ENCODE peak calls at places on chromosomes 11 and 22, in five cellular contexts. A is fibroblast of villous mesenchyme; T is BJ; K is CD4-positive, alpha-beta T cell; C is kidney. U is an unnamed sample.

GRCh38 chr22:27317961-27318360 is 483.6 kb downstream of the MN1 start:
- DNase-seq in K (no peak), T (peak), C (no peak), A (peak), U (no peak)

GRCh38 chr11:120974980-120975379 is 48.9 kb upstream of the TBCEL start:
- DNase-seq in T (no peak), A (no peak), K (no peak), C (no peak), U (no peak)

GRCh38 chr11:14417975-14418374 is 59.0 kb upstream of the RRAS2 start:
- DNase-seq in T (peak), K (no peak), C (no peak), A (no peak), U (peak)

GRCh38 chr11:37946155-37946766 is 1348.2 kb upstream of the RAG2 start:
- DNase-seq in K (no peak), C (no peak), T (no peak), A (peak), U (peak)

GRCh38 chr11:9158898-9159391 is 67.5 kb upstream of the SCUBE2 start:
- DNase-seq in A (peak), C (no peak), K (no peak), T (no peak), U (peak)

GRCh38 chr11:94958118-94958517 is 15.2 kb downstream of the CWC15 start:
- DNase-seq in C (no peak), A (peak), T (no peak), K (no peak), U (peak)

GRCh38 chr11:57235761-57236703 is 1.0 kb downstream of the APLNR start:
- DNase-seq in A (no peak), T (no peak), K (no peak), C (no peak), U (no peak)

GRCh38 chr11:122646549-122647340 is 8.8 kb upstream of the UBASH3B start:
- DNase-seq in K (no peak), C (no peak), T (no peak), A (no peak), U (peak)

GRCh38 chr11:60133917-60134316 is 45.5 kb downstream of the MS4A2 start:
- DNase-seq in K (no peak), C (no peak), T (no peak), A (no peak), U (no peak)

GRCh38 chr11:43866969-43867368 is 13.7 kb upstream of the ALKBH3 start:
- DNase-seq in T (no peak), C (no peak), A (no peak), K (no peak), U (no peak)

GRCh38 chr11:24239016-24239720 is 257.7 kb upstream of the LUZP2 start:
- DNase-seq in C (no peak), A (peak), T (peak), K (no peak), U (peak)

GRCh38 chr22:20530368-20531153 is 23.2 kb downstream of the MED15 start:
- DNase-seq in C (no peak), T (no peak), K (no peak), A (peak), U (peak)

GRCh38 chr11:58616594-58616993 is 5.9 kb upstream of the CNTF start:
- DNase-seq in K (no peak), A (peak), C (no peak), T (peak), U (peak)

GRCh38 chr11:82937554-82937953 is 36.0 kb downstream of the DDIAS start:
- DNase-seq in K (no peak), A (no peak), T (no peak), C (no peak), U (no peak)

GRCh38 chr11:68128682-68129327 is 7.6 kb upstream of the CHKA start:
- DNase-seq in T (no peak), K (no peak), A (peak), C (peak), U (peak)

GRCh38 chr11:128731041-128731663 is 37.3 kb downstream of the FLI1 start:
- DNase-seq in T (no peak), C (no peak), A (no peak), K (no peak), U (no peak)

GRCh38 chr11:96188625-96189006 is 154.4 kb downstream of the MAML2 start:
- DNase-seq in T (peak), A (peak), C (no peak), K (no peak), U (peak)

GRCh38 chr22:30176431-30176830 is 70.1 kb downstream of the LIF start:
- DNase-seq in T (no peak), A (no peak), C (no peak), K (no peak), U (no peak)

GRCh38 chr11:27485930-27486773 is 13.6 kb upstream of the LGR4 start:
- DNase-seq in A (peak), T (no peak), C (no peak), K (no peak), U (peak)

GRCh38 chr11:106288988-106289387 is 211.5 kb downstream of the AASDHPPT start:
- DNase-seq in T (no peak), C (no peak), K (no peak), A (no peak), U (no peak)

GRCh38 chr22:26072611-26073010 is 96.7 kb upstream of the SEZ6L start:
- DNase-seq in A (no peak), K (no peak), T (no peak), C (no peak), U (no peak)

GRCh38 chr11:73218106-73218829 is at the start of gene P2RY2:
- DNase-seq in C (peak), A (peak), T (no peak), K (no peak), U (peak)

GRCh38 chr11:36352919-36353318 is 56.8 kb downstream of the PRR5L start:
- DNase-seq in K (peak), T (no peak), C (no peak), A (no peak), U (no peak)

DNA sequence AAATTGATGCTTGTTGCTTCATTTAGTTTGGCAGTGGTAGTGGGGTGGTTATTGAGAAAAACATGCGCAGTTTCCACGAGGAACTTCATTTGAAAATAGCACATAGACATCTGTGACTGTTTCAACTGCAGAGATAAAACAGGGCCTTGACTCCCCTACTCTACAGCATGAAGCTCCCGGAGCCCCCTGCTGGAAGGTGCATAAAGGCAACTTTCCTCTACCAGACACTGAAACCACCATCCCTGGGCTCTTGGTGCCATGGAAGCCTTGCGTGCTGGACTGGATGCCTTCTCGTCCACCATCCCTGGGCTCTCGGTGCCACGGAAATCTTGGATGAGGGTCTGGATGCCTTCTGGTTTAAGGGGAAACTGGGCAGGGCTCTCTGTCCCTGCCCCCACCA is 195.8 kb downstream of the CSNK2A3 start:
- DNase-seq in K (peak), A (peak), C (no peak), T (no peak), U (peak)
- TF ChIP-seq CTCF in K (peak), A (peak), C (peak), T (peak), U (peak)

GRCh38 chr22:24471570-24471969 is 23.6 kb upstream of the UPB1 start:
- DNase-seq in T (no peak), C (peak), A (peak), K (no peak), U (peak)
- TF ChIP-seq CTCF in T (no peak), C (no peak), A (no peak), K (no peak), U (no peak)

GRCh38 chr22:42396621-42397331 is 35.4 kb downstream of the NFAM1 start:
- DNase-seq in K (no peak), T (no peak), A (no peak), C (no peak), U (no peak)
- TF ChIP-seq CTCF in K (no peak), T (no peak), A (no peak), C (no peak), U (no peak)

DNA sequence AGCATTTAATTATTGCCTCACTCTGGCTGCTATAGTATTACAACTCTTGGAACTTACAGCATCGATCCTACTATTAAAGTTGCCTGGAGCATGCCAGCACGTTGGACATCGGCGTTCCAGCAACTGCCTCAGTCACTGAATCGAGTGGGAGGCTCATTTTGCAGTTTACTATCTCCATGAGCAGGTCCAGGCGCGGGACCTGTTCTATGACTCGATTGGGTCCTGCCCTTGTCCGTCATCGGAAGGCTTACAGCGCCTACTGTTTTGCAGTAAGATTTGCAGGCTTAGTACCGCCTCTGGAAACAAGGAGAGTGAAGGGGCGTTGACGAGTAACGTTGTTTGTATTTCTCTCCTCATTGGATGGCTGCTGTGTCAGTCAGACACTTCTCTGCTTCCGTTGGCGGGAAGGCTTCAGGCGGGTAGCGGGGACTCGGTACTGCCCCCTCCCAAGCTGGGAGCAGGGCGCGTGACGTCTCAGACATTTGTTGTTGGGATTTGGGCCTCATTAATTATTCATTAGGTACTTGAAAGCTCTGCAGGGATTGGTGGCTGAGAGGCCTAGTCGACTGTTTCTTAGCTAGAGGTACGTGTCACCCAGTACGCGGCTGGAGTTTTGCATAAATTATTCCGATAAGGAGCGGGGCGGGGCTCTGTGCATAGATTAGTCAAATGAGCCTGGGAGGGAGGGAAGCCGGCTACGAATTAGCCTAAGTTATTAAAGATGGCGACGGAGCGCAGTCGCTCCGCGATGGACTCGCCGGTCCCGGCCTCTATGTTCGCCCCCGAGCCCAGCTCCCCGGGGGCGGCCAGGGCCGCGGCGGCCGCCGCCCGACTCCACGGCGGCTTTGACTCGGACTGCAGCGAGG is at the start of gene GTPBP1:
- DNase-seq in C (peak), T (peak), K (peak), A (peak), U (peak)
- TF ChIP-seq CTCF in C (no peak), T (peak), K (peak), A (no peak), U (peak)

U was measured in choroid plexus epithelial cell.